ENCODE peak calls at places on chromosomes 3 and 15, in five cellular contexts. Y, U, H, J and B are unnamed samples.

GRCh38 chr3:123344175-123344908 is 104.5 kb downstream of the ADCY5 start:
- DNase-seq in Y (no peak), U (no peak), H (peak), J (no peak), B (peak)

GRCh38 chr15:48527517-48527916 is 118.0 kb downstream of the FBN1 start:
- DNase-seq in Y (no peak), U (no peak), H (no peak), J (no peak), B (no peak)

GRCh38 chr15:77722759-77723460 is 90.2 kb upstream of the LINGO1 start:
- DNase-seq in Y (no peak), U (no peak), H (no peak), J (no peak), B (no peak)

GRCh38 chr3:68904578-68904977 is 27.8 kb downstream of the TAFA4 start:
- DNase-seq in Y (no peak), U (no peak), H (no peak), J (no peak), B (no peak)

GRCh38 chr3:42025388-42026138 is 63.7 kb upstream of the ULK4 start:
- DNase-seq in Y (peak), U (peak), H (peak), J (no peak), B (peak)

GRCh38 chr3:22922317-22922716 is 280.8 kb upstream of the UBE2E2 start:
- DNase-seq in Y (no peak), U (no peak), H (no peak), J (no peak), B (no peak)

GRCh38 chr3:10337323-10338163 is 16.6 kb upstream of the SEC13 start:
- DNase-seq in Y (no peak), U (no peak), H (no peak), J (no peak), B (peak)

GRCh38 chr15:70832176-70832575 is 21.8 kb downstream of the LARP6 start:
- DNase-seq in Y (no peak), U (no peak), H (no peak), J (no peak), B (no peak)

GRCh38 chr3:30199855-30200254 is 406.5 kb upstream of the TGFBR2 start:
- DNase-seq in Y (no peak), U (no peak), H (no peak), J (no peak), B (no peak)

GRCh38 chr3:126732281-126733060 is 28.4 kb downstream of the CHCHD6 start:
- DNase-seq in Y (no peak), U (no peak), H (no peak), J (no peak), B (no peak)

GRCh38 chr3:41327718-41328117 is 128.4 kb downstream of the CTNNB1 start:
- DNase-seq in Y (no peak), U (no peak), H (no peak), J (no peak), B (no peak)

GRCh38 chr3:139944256-139944910 is 9.4 kb downstream of the CLSTN2 start:
- DNase-seq in Y (no peak), U (no peak), H (no peak), J (no peak), B (no peak)

GRCh38 chr3:179028408-179028807 is 43.2 kb downstream of the ZMAT3 start:
- DNase-seq in Y (no peak), U (no peak), H (no peak), J (no peak), B (no peak)

GRCh38 chr3:178385280-178385952 is 150.8 kb upstream of the KCNMB2 start:
- DNase-seq in Y (no peak), U (no peak), H (no peak), J (no peak), B (no peak)

GRCh38 chr15:68352401-68353062 is 75.0 kb downstream of the FEM1B start:
- DNase-seq in Y (peak), U (peak), H (peak), J (no peak), B (peak)

GRCh38 chr3:117016359-117016758 is 306.8 kb downstream of the TUSC7 start:
- DNase-seq in Y (no peak), U (no peak), H (no peak), J (no peak), B (no peak)

GRCh38 chr3:16801698-16802097 is 83.1 kb upstream of the PLCL2 start:
- DNase-seq in Y (no peak), U (no peak), H (no peak), J (no peak), B (no peak)